ENCODE peak calls at places on chromosome 6, in five cellular contexts. H is EL; V is endothelial cell of umbilical vein; O is activated CD8-positive, alpha-beta memory T cell treated with anti-CD3 and anti-CD28 coated beads, Interleukin-2, amount 50 U/mL, for 4 hours; E is NCI-H774. U is an unnamed sample.

GRCh38 chr6:168047841-168048723 is 30.9 kb downstream of the FRMD1 start:
- DNase-seq in H (no peak), V (no peak), O (no peak), E (no peak), U (peak)

GRCh38 chr6:168049277-168049676 is 29.7 kb downstream of the FRMD1 start:
- DNase-seq in H (no peak), V (no peak), O (no peak), E (no peak), U (no peak)

GRCh38 chr6:157323924-157324276 is 581 bp upstream of the TMEM242 start:
- DNase-seq in H (peak), V (peak), O (peak), E (no peak), U (peak)

GRCh38 chr6:158703121-158703839 is 53.4 kb downstream of the SYTL3 start:
- DNase-seq in H (no peak), V (no peak), O (no peak), E (no peak), U (no peak)

GRCh38 chr6:32938494-32938893 is 2.3 kb downstream of the HLA-DMB start:
- DNase-seq in H (no peak), V (no peak), O (no peak), E (no peak), U (no peak)

GRCh38 chr6:82040405-82041221 is 206.9 kb downstream of the IBTK start:
- DNase-seq in H (peak), V (peak), O (no peak), E (peak), U (no peak)

GRCh38 chr6:31165986-31166385 is 4.5 kb downstream of the POU5F1 start:
- DNase-seq in H (no peak), V (no peak), O (no peak), E (no peak), U (no peak)

GRCh38 chr6:42287756-42288155 is 70.1 kb upstream of the MRPS10 start:
- DNase-seq in H (no peak), V (no peak), O (no peak), E (no peak), U (no peak)

GRCh38 chr6:117908246-117909107 is 1.4 kb downstream of the SLC35F1 start:
- DNase-seq in H (no peak), V (no peak), O (no peak), E (no peak), U (no peak)

GRCh38 chr6:133977983-133978895 is 25.2 kb downstream of the TBPL1 start:
- DNase-seq in H (peak), V (peak), O (no peak), E (peak), U (no peak)

GRCh38 chr6:170147832-170148708 is 142.8 kb downstream of the DLL1 start:
- DNase-seq in H (no peak), V (no peak), O (peak), E (no peak), U (peak)

GRCh38 chr6:141482773-141483172 is 650.0 kb upstream of the GJE1 start:
- DNase-seq in H (peak), V (no peak), O (no peak), E (peak), U (no peak)

GRCh38 chr6:135782517-135782916 is 69.0 kb upstream of the PDE7B start:
- DNase-seq in H (peak), V (no peak), O (no peak), E (no peak), U (no peak)

GRCh38 chr6:56524891-56525703 is 117.6 kb downstream of the DST start:
- DNase-seq in H (peak), V (no peak), O (no peak), E (no peak), U (no peak)

GRCh38 chr6:27138837-27139752 is 108.4 kb upstream of the PRSS16 start:
- DNase-seq in H (peak), V (peak), O (peak), E (no peak), U (peak)

GRCh38 chr6:134372603-134373281 is 54.8 kb upstream of the SGK1 start:
- DNase-seq in H (peak), V (no peak), O (no peak), E (no peak), U (peak)

GRCh38 chr6:143449731-143450452 is 603 bp downstream of the ADAT2 start:
- DNase-seq in H (peak), V (peak), O (peak), E (peak), U (no peak)

GRCh38 chr6:104506429-104506828 is 353.3 kb downstream of the HACE1 start:
- DNase-seq in H (no peak), V (no peak), O (no peak), E (no peak), U (no peak)

GRCh38 chr6:11413112-11413687 is 124.3 kb upstream of the TMEM170B start:
- DNase-seq in H (no peak), V (no peak), O (no peak), E (no peak), U (no peak)

GRCh38 chr6:20712011-20712410 is 177.8 kb downstream of the CDKAL1 start:
- DNase-seq in H (no peak), V (peak), O (no peak), E (no peak), U (no peak)

GRCh38 chr6:65707134-65707826 is at the start of gene EYS:
- DNase-seq in H (no peak), V (no peak), O (no peak), E (peak), U (no peak)

GRCh38 chr6:161228911-161229591 is 44.8 kb downstream of the AGPAT4 start:
- DNase-seq in H (peak), V (peak), O (no peak), E (no peak), U (no peak)

GRCh38 chr6:134295953-134296553 is 21.9 kb downstream of the SGK1 start:
- DNase-seq in H (peak), V (peak), O (no peak), E (no peak), U (no peak)

GRCh38 chr6:123127807-123128206 is 131.8 kb downstream of the CLVS2 start:
- DNase-seq in H (peak), V (no peak), O (no peak), E (no peak), U (no peak)

GRCh38 chr6:107769053-107769658 is 55.0 kb downstream of the SCML4 start:
- DNase-seq in H (no peak), V (no peak), O (no peak), E (no peak), U (no peak)

GRCh38 chr6:145036848-145037567 is 698.3 kb downstream of the EPM2A start:
- DNase-seq in H (no peak), V (peak), O (no peak), E (no peak), U (no peak)

GRCh38 chr6:152089992-152090391 is 282.5 kb downstream of the ESR1 start:
- DNase-seq in H (peak), V (no peak), O (no peak), E (no peak), U (no peak)

GRCh38 chr6:106444777-106445507 is 84.4 kb downstream of the CRYBG1 start:
- DNase-seq in H (peak), V (peak), O (no peak), E (peak), U (no peak)

GRCh38 chr6:6885521-6886088 is 222.2 kb upstream of the RREB1 start:
- DNase-seq in H (no peak), V (no peak), O (peak), E (no peak), U (peak)

GRCh38 chr6:20211941-20212391 is 303 bp downstream of the MBOAT1 start:
- DNase-seq in H (no peak), V (no peak), O (peak), E (peak), U (no peak)

GRCh38 chr6:26273673-26274595 is 91.1 kb upstream of the BTN3A2 start:
- DNase-seq in H (no peak), V (peak), O (peak), E (no peak), U (no peak)

GRCh38 chr6:12467706-12468670 is 177.8 kb downstream of the EDN1 start:
- DNase-seq in H (no peak), V (no peak), O (no peak), E (no peak), U (no peak)

GRCh38 chr6:133613231-133613630 is 275.7 kb upstream of the TCF21 start:
- DNase-seq in H (no peak), V (no peak), O (no peak), E (no peak), U (no peak)

GRCh38 chr6:27809939-27810767 is 102.0 kb downstream of the OR2B2 start:
- DNase-seq in H (peak), V (peak), O (peak), E (peak), U (peak)

GRCh38 chr6:28940859-28941680 is 17.3 kb upstream of the TRIM27 start:
- DNase-seq in H (peak), V (peak), O (peak), E (peak), U (peak)

GRCh38 chr6:79149884-79150283 is 71.8 kb upstream of the PHIP start:
- DNase-seq in H (no peak), V (no peak), O (no peak), E (no peak), U (no peak)

GRCh38 chr6:71720705-71721104 is 165.6 kb upstream of the RIMS1 start:
- DNase-seq in H (no peak), V (no peak), O (no peak), E (no peak), U (no peak)

GRCh38 chr6:106334646-106335448 is 9.3 kb upstream of the ATG5 start:
- DNase-seq in H (peak), V (peak), O (peak), E (peak), U (peak)

GRCh38 chr6:156280131-156280530 is 497.0 kb upstream of the ARID1B start:
- DNase-seq in H (no peak), V (no peak), O (no peak), E (peak), U (no peak)

U was measured in lower lobe of right lung.